ENCODE peak calls at places on chromosomes 4 and X, in six cellular contexts. One of them, this sample, is unnamed.

GRCh38 chr4:7348946-7349900 is 85.5 kb downstream of the PSAPL1 start:
- DNase-seq in BE2C: no peak
- DNase-seq in activated T-cell treated with anti-CD3 and anti-CD28 coated beads for 1 hour: no peak
- DNase-seq in NCI-H1694: no peak
- DNase-seq in stimulated activated CD4-positive, alpha-beta T cell treated with anti-CD3 and anti-CD28 coated beads, Interleukin-2, amount 100 ng/mL, for 24 hours: no peak
- DNase-seq in posterior cingulate gyrus: no peak
- DNase-seq in this sample: peak; percentile 86

GRCh38 chrX:26032141-26032917 is 105.8 kb upstream of the MAGEB18 start:
- DNase-seq in activated T-cell treated with anti-CD3 and anti-CD28 coated beads for 1 hour: no peak
- DNase-seq in stimulated activated CD4-positive, alpha-beta T cell treated with anti-CD3 and anti-CD28 coated beads, Interleukin-2, amount 100 ng/mL, for 24 hours: no peak
- DNase-seq in BE2C: no peak
- DNase-seq in posterior cingulate gyrus: no peak
- DNase-seq in NCI-H1694: no peak
- DNase-seq in this sample: no peak

GRCh38 chr4:56048621-56049427 is 100.1 kb downstream of the CEP135 start:
- DNase-seq in BE2C: peak; percentile 91
- DNase-seq in posterior cingulate gyrus: peak; percentile 74
- DNase-seq in NCI-H1694: peak; percentile 2
- DNase-seq in activated T-cell treated with anti-CD3 and anti-CD28 coated beads for 1 hour: peak; percentile 2
- DNase-seq in stimulated activated CD4-positive, alpha-beta T cell treated with anti-CD3 and anti-CD28 coated beads, Interleukin-2, amount 100 ng/mL, for 24 hours: peak; percentile 35
- DNase-seq in this sample: peak; percentile 66

GRCh38 chr4:140697709-140698560 is 58.2 kb downstream of the TBC1D9 start:
- DNase-seq in activated T-cell treated with anti-CD3 and anti-CD28 coated beads for 1 hour: no peak
- DNase-seq in NCI-H1694: no peak
- DNase-seq in BE2C: no peak
- DNase-seq in posterior cingulate gyrus: no peak
- DNase-seq in stimulated activated CD4-positive, alpha-beta T cell treated with anti-CD3 and anti-CD28 coated beads, Interleukin-2, amount 100 ng/mL, for 24 hours: no peak
- DNase-seq in this sample: no peak

GRCh38 chr4:94519925-94520789 is 68.4 kb downstream of the PDLIM5 start:
- DNase-seq in activated T-cell treated with anti-CD3 and anti-CD28 coated beads for 1 hour: no peak
- DNase-seq in posterior cingulate gyrus: no peak
- DNase-seq in BE2C: no peak
- DNase-seq in stimulated activated CD4-positive, alpha-beta T cell treated with anti-CD3 and anti-CD28 coated beads, Interleukin-2, amount 100 ng/mL, for 24 hours: no peak
- DNase-seq in NCI-H1694: no peak
- DNase-seq in this sample: no peak

GRCh38 chr4:128846063-128846462 is 36.6 kb downstream of the JADE1 start:
- DNase-seq in stimulated activated CD4-positive, alpha-beta T cell treated with anti-CD3 and anti-CD28 coated beads, Interleukin-2, amount 100 ng/mL, for 24 hours: no peak
- DNase-seq in BE2C: no peak
- DNase-seq in NCI-H1694: no peak
- DNase-seq in posterior cingulate gyrus: no peak
- DNase-seq in activated T-cell treated with anti-CD3 and anti-CD28 coated beads for 1 hour: no peak
- DNase-seq in this sample: no peak

GRCh38 chr4:184907216-184907615 is 81.4 kb upstream of the ACSL1 start:
- DNase-seq in posterior cingulate gyrus: no peak
- DNase-seq in activated T-cell treated with anti-CD3 and anti-CD28 coated beads for 1 hour: no peak
- DNase-seq in stimulated activated CD4-positive, alpha-beta T cell treated with anti-CD3 and anti-CD28 coated beads, Interleukin-2, amount 100 ng/mL, for 24 hours: no peak
- DNase-seq in BE2C: no peak
- DNase-seq in NCI-H1694: no peak
- DNase-seq in this sample: no peak

GRCh38 chr4:38673109-38673978 is 9.3 kb downstream of the KLF3 start:
- DNase-seq in BE2C: no peak
- DNase-seq in stimulated activated CD4-positive, alpha-beta T cell treated with anti-CD3 and anti-CD28 coated beads, Interleukin-2, amount 100 ng/mL, for 24 hours: no peak
- DNase-seq in posterior cingulate gyrus: no peak
- DNase-seq in NCI-H1694: no peak
- DNase-seq in activated T-cell treated with anti-CD3 and anti-CD28 coated beads for 1 hour: no peak
- DNase-seq in this sample: peak; percentile 41

GRCh38 chr4:177938226-177938625 is 496.0 kb upstream of the AGA start:
- DNase-seq in BE2C: peak; percentile 8
- DNase-seq in activated T-cell treated with anti-CD3 and anti-CD28 coated beads for 1 hour: no peak
- DNase-seq in posterior cingulate gyrus: no peak
- DNase-seq in NCI-H1694: no peak
- DNase-seq in stimulated activated CD4-positive, alpha-beta T cell treated with anti-CD3 and anti-CD28 coated beads, Interleukin-2, amount 100 ng/mL, for 24 hours: no peak
- DNase-seq in this sample: no peak

GRCh38 chr4:72430050-72430449 is 139.0 kb downstream of the ADAMTS3 start:
- DNase-seq in activated T-cell treated with anti-CD3 and anti-CD28 coated beads for 1 hour: no peak
- DNase-seq in posterior cingulate gyrus: no peak
- DNase-seq in stimulated activated CD4-positive, alpha-beta T cell treated with anti-CD3 and anti-CD28 coated beads, Interleukin-2, amount 100 ng/mL, for 24 hours: no peak
- DNase-seq in BE2C: no peak
- DNase-seq in NCI-H1694: no peak
- DNase-seq in this sample: no peak

GRCh38 chrX:20477836-20478532 is 211.3 kb upstream of the RPS6KA3 start:
- DNase-seq in posterior cingulate gyrus: no peak
- DNase-seq in activated T-cell treated with anti-CD3 and anti-CD28 coated beads for 1 hour: no peak
- DNase-seq in stimulated activated CD4-positive, alpha-beta T cell treated with anti-CD3 and anti-CD28 coated beads, Interleukin-2, amount 100 ng/mL, for 24 hours: no peak
- DNase-seq in BE2C: peak; percentile 8
- DNase-seq in NCI-H1694: no peak
- DNase-seq in this sample: peak; percentile 21

GRCh38 chr4:108473163-108473720 is 147.1 kb upstream of the RPL34 start:
- DNase-seq in posterior cingulate gyrus: no peak
- DNase-seq in activated T-cell treated with anti-CD3 and anti-CD28 coated beads for 1 hour: no peak
- DNase-seq in NCI-H1694: no peak
- DNase-seq in stimulated activated CD4-positive, alpha-beta T cell treated with anti-CD3 and anti-CD28 coated beads, Interleukin-2, amount 100 ng/mL, for 24 hours: no peak
- DNase-seq in BE2C: peak; percentile 24
- DNase-seq in this sample: no peak

GRCh38 chrX:40245411-40246140 is 147.8 kb upstream of the BCOR start:
- DNase-seq in BE2C: no peak
- DNase-seq in activated T-cell treated with anti-CD3 and anti-CD28 coated beads for 1 hour: no peak
- DNase-seq in stimulated activated CD4-positive, alpha-beta T cell treated with anti-CD3 and anti-CD28 coated beads, Interleukin-2, amount 100 ng/mL, for 24 hours: no peak
- DNase-seq in posterior cingulate gyrus: no peak
- DNase-seq in NCI-H1694: no peak
- DNase-seq in this sample: peak; percentile 30

GRCh38 chr4:5165419-5166369 is 114.4 kb downstream of the STK32B start:
- DNase-seq in BE2C: no peak
- DNase-seq in NCI-H1694: no peak
- DNase-seq in stimulated activated CD4-positive, alpha-beta T cell treated with anti-CD3 and anti-CD28 coated beads, Interleukin-2, amount 100 ng/mL, for 24 hours: no peak
- DNase-seq in posterior cingulate gyrus: no peak
- DNase-seq in activated T-cell treated with anti-CD3 and anti-CD28 coated beads for 1 hour: no peak
- DNase-seq in this sample: no peak

GRCh38 chrX:135740683-135741149 is 27.3 kb downstream of the CT45A3 start:
- DNase-seq in activated T-cell treated with anti-CD3 and anti-CD28 coated beads for 1 hour: peak; percentile 24
- DNase-seq in BE2C: peak; percentile 55
- DNase-seq in posterior cingulate gyrus: peak; percentile 20
- DNase-seq in NCI-H1694: no peak
- DNase-seq in stimulated activated CD4-positive, alpha-beta T cell treated with anti-CD3 and anti-CD28 coated beads, Interleukin-2, amount 100 ng/mL, for 24 hours: peak; percentile 58
- DNase-seq in this sample: no peak

GRCh38 chrX:39452404-39452803 is 645.4 kb downstream of the BCOR start:
- DNase-seq in stimulated activated CD4-positive, alpha-beta T cell treated with anti-CD3 and anti-CD28 coated beads, Interleukin-2, amount 100 ng/mL, for 24 hours: no peak
- DNase-seq in NCI-H1694: no peak
- DNase-seq in activated T-cell treated with anti-CD3 and anti-CD28 coated beads for 1 hour: no peak
- DNase-seq in posterior cingulate gyrus: no peak
- DNase-seq in BE2C: no peak
- DNase-seq in this sample: no peak

GRCh38 chr4:2094545-2094944 is 35.4 kb downstream of the NAT8L start:
- DNase-seq in posterior cingulate gyrus: no peak
- DNase-seq in NCI-H1694: no peak
- DNase-seq in BE2C: no peak
- DNase-seq in activated T-cell treated with anti-CD3 and anti-CD28 coated beads for 1 hour: no peak
- DNase-seq in stimulated activated CD4-positive, alpha-beta T cell treated with anti-CD3 and anti-CD28 coated beads, Interleukin-2, amount 100 ng/mL, for 24 hours: no peak
- DNase-seq in this sample: no peak

GRCh38 chr4:67375291-67375690 is 170.0 kb downstream of the CENPC start:
- DNase-seq in posterior cingulate gyrus: no peak
- DNase-seq in stimulated activated CD4-positive, alpha-beta T cell treated with anti-CD3 and anti-CD28 coated beads, Interleukin-2, amount 100 ng/mL, for 24 hours: no peak
- DNase-seq in BE2C: no peak
- DNase-seq in activated T-cell treated with anti-CD3 and anti-CD28 coated beads for 1 hour: no peak
- DNase-seq in NCI-H1694: no peak
- DNase-seq in this sample: no peak